ENCODE peak calls at places on chromosomes 11 and 22, in four cellular contexts. One of them, this sample, is unnamed.
A peak's percentile ranks its signal among the peaks of the same experiment; 100 is the strongest.

GRCh38 chr22:23790819-23791736 is 4.3 kb downstream of the SMARCB1 start:
- DNase-seq in K562: no peak
- DNase-seq in H1: no peak
- DNase-seq in A549: no peak
- DNase-seq in this sample: no peak

GRCh38 chr11:2257023-2257700 is 13.2 kb downstream of the ASCL2 start:
- DNase-seq in A549: no peak
- DNase-seq in H1: no peak
- DNase-seq in K562: no peak
- DNase-seq in this sample: no peak

GRCh38 chr11:75196426-75196825 is 44.1 kb upstream of the TPBGL start:
- DNase-seq in A549: peak; percentile 14
- DNase-seq in H1: no peak
- DNase-seq in K562: no peak
- DNase-seq in this sample: no peak

GRCh38 chr11:35042906-35043305 is 96.1 kb upstream of the CD44 start:
- DNase-seq in K562: no peak
- DNase-seq in H1: no peak
- DNase-seq in A549: no peak
- DNase-seq in this sample: no peak

GRCh38 chr11:114073506-114074381 is 14.2 kb downstream of the ZBTB16 start:
- DNase-seq in H1: no peak
- DNase-seq in A549: no peak
- DNase-seq in K562: no peak
- DNase-seq in this sample: no peak

GRCh38 chr11:8097062-8097814 is 16.2 kb downstream of the TUB start:
- DNase-seq in K562: no peak
- DNase-seq in H1: no peak
- DNase-seq in A549: no peak
- DNase-seq in this sample: no peak

GRCh38 chr11:79046365-79046764 is 394.5 kb downstream of the TENM4 start:
- DNase-seq in K562: no peak
- DNase-seq in H1: no peak
- DNase-seq in A549: no peak
- DNase-seq in this sample: no peak

GRCh38 chr22:39248254-39248653 is 3.5 kb upstream of the PDGFB start:
- DNase-seq in K562: no peak
- DNase-seq in H1: no peak
- DNase-seq in A549: no peak
- DNase-seq in this sample: no peak

GRCh38 chr22:44981857-44982256 is 27.9 kb downstream of the PHF21B start:
- DNase-seq in K562: no peak
- DNase-seq in H1: no peak
- DNase-seq in A549: no peak
- DNase-seq in this sample: no peak

GRCh38 chr11:103842191-103842590 is 194.2 kb upstream of the DDI1 start:
- DNase-seq in H1: no peak
- DNase-seq in K562: no peak
- DNase-seq in A549: no peak
- DNase-seq in this sample: no peak

GRCh38 chr11:129815596-129816461 is at the start of gene TMEM45B:
- DNase-seq in H1: no peak
- DNase-seq in A549: no peak
- DNase-seq in K562: no peak
- DNase-seq in this sample: no peak

GRCh38 chr11:48043111-48043997 is 63.0 kb downstream of the PTPRJ start:
- DNase-seq in K562: no peak
- DNase-seq in H1: no peak
- DNase-seq in A549: no peak
- DNase-seq in this sample: no peak

GRCh38 chr11:70661763-70662501 is 263.6 kb downstream of the CTTN start:
- DNase-seq in H1: no peak
- DNase-seq in A549: no peak
- DNase-seq in K562: no peak
- DNase-seq in this sample: no peak

GRCh38 chr22:24271406-24271760 is 752 bp downstream of the SPECC1L start:
- DNase-seq in K562: peak; percentile 11
- DNase-seq in H1: no peak
- DNase-seq in A549: peak; percentile 6
- DNase-seq in this sample: no peak

GRCh38 chr22:25709758-25710157 is 32.2 kb upstream of the MYO18B start:
- DNase-seq in H1: no peak
- DNase-seq in A549: no peak
- DNase-seq in K562: no peak
- DNase-seq in this sample: no peak
- TF ChIP-seq PHF8 in H1: no peak
- TF ChIP-seq PHF8 in A549: no peak
- TF ChIP-seq PHF8 in K562: no peak
- TF ChIP-seq PHF8 in this sample: no peak

DNA sequence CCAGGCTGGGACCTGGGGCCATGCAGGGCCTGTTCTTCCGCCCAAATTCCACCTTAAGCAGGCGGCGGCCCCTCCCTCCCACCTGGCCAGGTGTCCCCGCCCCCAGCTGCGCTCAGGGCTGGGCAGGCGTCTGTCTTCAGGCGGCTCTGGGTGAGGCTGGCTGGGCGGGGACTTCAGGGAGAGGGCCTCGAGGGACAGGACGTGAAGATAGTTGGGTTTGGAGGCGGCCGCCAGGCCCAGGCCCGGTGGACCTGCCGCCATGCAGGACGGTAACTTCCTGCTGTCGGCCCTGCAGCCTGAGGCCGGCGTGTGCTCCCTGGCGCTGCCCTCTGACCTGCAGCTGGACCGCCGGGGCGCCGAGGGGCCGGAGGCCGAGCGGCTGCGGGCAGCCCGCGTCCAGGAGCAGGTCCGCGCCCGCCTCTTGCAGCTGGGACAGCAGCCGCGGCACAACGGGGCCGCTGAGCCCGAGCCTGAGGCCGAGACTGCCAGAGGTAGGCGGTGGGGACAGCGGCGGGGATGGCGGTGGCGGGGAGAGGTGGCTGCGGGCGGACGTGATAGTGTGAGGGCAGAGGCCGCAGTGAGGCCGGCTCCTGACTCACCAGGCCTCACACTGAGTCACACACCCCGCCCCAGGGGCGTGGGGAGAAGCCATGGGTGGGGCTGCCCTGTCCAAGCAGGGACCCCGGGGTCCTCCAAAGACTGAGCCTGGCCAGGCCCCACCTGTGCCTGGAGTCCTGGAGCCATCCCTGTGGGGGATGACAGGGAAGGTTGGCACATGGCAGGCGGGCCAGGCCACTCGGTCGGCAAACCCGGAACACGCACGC is at the start of gene PKP3:
- DNase-seq in H1: peak; percentile 38
- DNase-seq in A549: peak; percentile 80
- DNase-seq in K562: peak; percentile 89
- DNase-seq in this sample: peak; percentile 37
- TF ChIP-seq PHF8 in H1: peak; percentile 54
- TF ChIP-seq PHF8 in A549: no peak
- TF ChIP-seq PHF8 in K562: peak; percentile 77
- TF ChIP-seq PHF8 in this sample: peak; percentile 67

GRCh38 chr11:19869466-19869865 is 156.8 kb downstream of the NAV2 start:
- DNase-seq in A549: no peak
- DNase-seq in H1: no peak
- DNase-seq in K562: no peak
- DNase-seq in this sample: no peak

GRCh38 chr11:19871531-19871930 is 158.9 kb downstream of the NAV2 start:
- DNase-seq in A549: no peak
- DNase-seq in K562: no peak
- DNase-seq in H1: no peak
- DNase-seq in this sample: no peak

GRCh38 chr11:19868871-19869270 is 156.2 kb downstream of the NAV2 start:
- DNase-seq in H1: no peak
- DNase-seq in A549: no peak
- DNase-seq in K562: no peak
- DNase-seq in this sample: no peak

GRCh38 chr11:19868281-19868821 is 155.7 kb downstream of the NAV2 start:
- DNase-seq in K562: no peak
- DNase-seq in H1: no peak
- DNase-seq in A549: no peak
- DNase-seq in this sample: no peak

DNA sequence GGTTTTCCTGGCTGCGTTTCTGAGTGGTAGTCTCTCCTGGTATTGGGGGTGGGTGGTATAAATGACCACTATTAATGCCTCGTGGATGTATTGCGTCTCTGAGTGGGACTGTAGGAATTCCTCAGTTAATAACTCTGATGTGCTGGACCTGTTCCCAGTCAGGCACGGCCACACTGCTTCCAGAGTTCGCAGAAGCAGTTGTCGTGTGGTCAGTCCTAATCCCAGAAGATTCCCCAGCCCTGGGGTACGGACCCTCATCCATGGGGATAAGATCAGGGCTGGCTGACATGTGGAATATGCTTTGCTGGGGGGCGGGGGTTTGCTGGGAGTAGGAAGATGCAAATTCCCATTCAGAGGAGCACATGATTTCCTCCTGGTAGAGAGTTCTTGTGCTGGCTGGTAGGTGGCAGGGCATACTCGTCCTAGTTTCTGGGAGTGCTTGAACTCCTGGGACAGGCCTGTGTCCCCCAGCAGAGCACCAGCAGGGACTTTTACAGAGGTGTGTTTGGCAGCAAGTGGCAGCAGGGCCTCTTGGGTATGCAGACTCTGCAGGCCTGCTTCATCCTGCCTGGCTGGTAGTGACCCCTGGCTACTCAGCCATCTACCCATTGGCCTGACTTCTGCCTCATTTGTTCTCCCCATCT is 157.4 kb downstream of the NAV2 start:
- DNase-seq in H1: no peak
- DNase-seq in A549: no peak
- DNase-seq in K562: no peak
- DNase-seq in this sample: no peak
- TF ChIP-seq PHF8 in H1: no peak
- TF ChIP-seq PHF8 in A549: no peak
- TF ChIP-seq PHF8 in K562: no peak
- TF ChIP-seq PHF8 in this sample: no peak

GRCh38 chr11:12120031-12121008 is 9.9 kb downstream of the MICAL2 start:
- DNase-seq in A549: no peak
- DNase-seq in H1: no peak
- DNase-seq in K562: peak; percentile 64
- DNase-seq in this sample: peak; percentile 25
- TF ChIP-seq PHF8 in A549: no peak
- TF ChIP-seq PHF8 in H1: no peak
- TF ChIP-seq PHF8 in K562: no peak
- TF ChIP-seq PHF8 in this sample: no peak

GRCh38 chr11:118938491-118939411 is 13.0 kb upstream of the BCL9L start:
- DNase-seq in A549: peak; percentile 59
- DNase-seq in H1: no peak
- DNase-seq in K562: no peak
- DNase-seq in this sample: peak; percentile 72
- TF ChIP-seq PHF8 in A549: no peak
- TF ChIP-seq PHF8 in H1: no peak
- TF ChIP-seq PHF8 in K562: no peak
- TF ChIP-seq PHF8 in this sample: no peak

GRCh38 chr11:88051386-88051785 is 123.9 kb downstream of the RAB38 start:
- DNase-seq in H1: no peak
- DNase-seq in K562: no peak
- DNase-seq in A549: peak; percentile 17
- DNase-seq in this sample: peak; percentile 15
- TF ChIP-seq PHF8 in H1: no peak
- TF ChIP-seq PHF8 in K562: no peak
- TF ChIP-seq PHF8 in A549: no peak
- TF ChIP-seq PHF8 in this sample: no peak

DNA sequence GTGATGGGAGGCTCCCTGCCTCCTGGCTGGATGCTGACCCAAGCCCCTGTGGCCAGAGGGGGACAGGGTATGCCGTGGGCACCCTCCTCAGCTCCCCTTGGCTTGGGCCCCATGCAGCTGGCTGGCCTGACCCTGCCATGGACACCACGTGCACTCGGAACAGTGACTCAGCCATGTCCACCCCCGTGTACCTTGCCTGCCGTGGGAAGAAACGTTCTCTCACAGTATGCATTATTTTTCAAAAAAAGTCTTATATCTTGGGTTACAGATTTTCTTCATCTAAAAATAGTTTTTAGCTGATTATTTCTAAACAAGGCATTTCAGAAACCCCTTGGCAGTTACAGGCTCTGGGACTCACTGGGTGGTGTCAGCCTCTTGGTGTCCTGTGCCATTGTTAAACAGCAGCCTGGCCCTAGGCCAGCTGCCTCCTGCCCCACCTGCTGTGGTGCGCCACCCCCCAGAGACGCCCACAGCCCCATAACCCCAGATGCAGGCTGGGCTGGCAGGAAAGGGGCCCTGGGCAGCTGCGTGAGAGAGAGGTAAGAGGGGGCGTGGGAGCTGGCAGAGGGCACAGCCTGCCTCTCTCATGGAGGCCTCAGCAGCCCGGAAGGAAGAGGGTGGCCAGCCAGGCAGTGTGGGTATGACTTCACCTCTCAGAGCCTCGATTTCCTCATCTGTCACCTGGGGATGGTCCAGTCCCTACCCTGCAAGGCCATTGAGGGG is 99.8 kb downstream of the MORC2 start:
- DNase-seq in A549: no peak
- DNase-seq in H1: no peak
- DNase-seq in K562: no peak
- DNase-seq in this sample: no peak
- TF ChIP-seq PHF8 in A549: no peak
- TF ChIP-seq PHF8 in H1: no peak
- TF ChIP-seq PHF8 in K562: no peak
- TF ChIP-seq PHF8 in this sample: no peak

DNA sequence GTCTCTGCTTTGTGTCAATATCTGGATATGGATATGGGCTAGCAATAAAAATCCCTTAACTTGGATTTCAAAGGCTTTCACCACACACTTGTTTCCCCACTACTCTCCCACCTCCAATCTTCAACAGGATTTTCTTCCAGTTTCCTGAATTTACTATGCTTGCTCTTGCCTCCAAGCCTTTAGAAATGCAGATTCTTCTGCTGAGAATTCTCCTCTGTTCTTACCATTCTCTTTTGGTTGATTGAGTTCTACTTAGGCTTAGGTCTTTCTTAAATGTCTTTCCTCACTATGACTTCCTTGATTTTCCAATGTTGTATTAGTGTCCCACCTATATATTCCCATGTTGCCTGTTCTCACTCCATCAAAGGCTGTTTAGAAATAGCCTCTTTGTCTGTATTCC is 1502.4 kb upstream of the TENM4 start:
- DNase-seq in A549: no peak
- DNase-seq in H1: no peak
- DNase-seq in K562: no peak
- DNase-seq in this sample: no peak
- TF ChIP-seq PHF8 in A549: no peak
- TF ChIP-seq PHF8 in H1: no peak
- TF ChIP-seq PHF8 in K562: no peak
- TF ChIP-seq PHF8 in this sample: no peak